ENCODE peak calls at places on chromosomes 13 and 19, in four cellular contexts. E is T-helper 2 cell, Q is mesenchymal stem cell, U is GM04503. T is an unnamed sample.

GRCh38 chr13:47719164-47719563 is 281.9 kb downstream of the SUCLA2 start:
- DNase-seq in E (no peak), U (no peak), Q (no peak), T (no peak)

GRCh38 chr13:20258208-20258962 is 26.3 kb upstream of the GJB6 start:
- DNase-seq in U (no peak), E (no peak), Q (no peak), T (no peak)

GRCh38 chr19:18657590-18658365 is 20.9 kb downstream of the KLHL26 start:
- DNase-seq in U (no peak), E (no peak), Q (peak), T (peak)

GRCh38 chr19:18437481-18438330 is at the start of gene ISYNA1:
- DNase-seq in E (no peak), U (no peak), Q (peak), T (peak)

GRCh38 chr13:38635030-38635429 is 51.8 kb upstream of the FREM2 start:
- DNase-seq in Q (no peak), E (no peak), U (no peak), T (no peak)

GRCh38 chr19:4456843-4457653 is 546 bp downstream of the UBXN6 start:
- DNase-seq in U (no peak), Q (peak), E (peak), T (peak)

GRCh38 chr13:102569488-102569887 is 27.3 kb upstream of the TPP2 start:
- DNase-seq in E (no peak), U (peak), Q (no peak), T (peak)

GRCh38 chr13:20828540-20829364 is 55.0 kb upstream of the EEF1AKMT1 start:
- DNase-seq in U (peak), Q (peak), E (no peak), T (peak)

GRCh38 chr13:76292031-76292430 is 594.2 kb downstream of the KCTD12 start:
- DNase-seq in U (no peak), E (no peak), Q (no peak), T (no peak)

GRCh38 chr19:46115396-46116109 is 8.9 kb downstream of the IGFL3 start:
- DNase-seq in Q (peak), U (no peak), E (no peak), T (peak)

GRCh38 chr13:47886314-47886713 is 114.8 kb downstream of the SUCLA2 start:
- DNase-seq in Q (no peak), U (no peak), E (no peak), T (peak)